ENCODE peak calls at places on chromosomes 5 and 9, in four cellular contexts. One of them, this sample, is unnamed.

GRCh38 chr9:125121156-125121555 is 22.2 kb downstream of the SCAI start:
- DNase-seq in SK-N-SH: no peak
- DNase-seq in K562: no peak
- DNase-seq in HepG2: peak
- DNase-seq in this sample: no peak

GRCh38 chr5:101894985-101895384 is 401.1 kb downstream of the SLCO4C1 start:
- DNase-seq in SK-N-SH: no peak
- DNase-seq in K562: no peak
- DNase-seq in HepG2: no peak
- DNase-seq in this sample: no peak

GRCh38 chr5:79936644-79937216 is 54.3 kb downstream of the MTX3 start:
- DNase-seq in SK-N-SH: no peak
- DNase-seq in K562: no peak
- DNase-seq in HepG2: no peak
- DNase-seq in this sample: no peak

GRCh38 chr9:22039258-22039657 is 30.2 kb upstream of the CDKN2B start:
- DNase-seq in SK-N-SH: no peak
- DNase-seq in K562: no peak
- DNase-seq in HepG2: peak
- DNase-seq in this sample: no peak

GRCh38 chr5:79886940-79887339 is 104.1 kb downstream of the MTX3 start:
- DNase-seq in SK-N-SH: no peak
- DNase-seq in K562: no peak
- DNase-seq in HepG2: no peak
- DNase-seq in this sample: peak

GRCh38 chr5:159819671-159820411 is 96.4 kb upstream of the ADRA1B start:
- DNase-seq in SK-N-SH: no peak
- DNase-seq in K562: no peak
- DNase-seq in HepG2: no peak
- DNase-seq in this sample: no peak

GRCh38 chr5:103469288-103470065 is 93.1 kb downstream of the NUDT12 start:
- DNase-seq in SK-N-SH: no peak
- DNase-seq in K562: no peak
- DNase-seq in HepG2: no peak
- DNase-seq in this sample: no peak

GRCh38 chr9:77820293-77820954 is 172.3 kb upstream of the GNA14 start:
- DNase-seq in SK-N-SH: no peak
- DNase-seq in K562: peak
- DNase-seq in HepG2: no peak
- DNase-seq in this sample: no peak

GRCh38 chr5:161078793-161079192 is 226.8 kb upstream of the ATP10B start:
- DNase-seq in SK-N-SH: no peak
- DNase-seq in K562: no peak
- DNase-seq in HepG2: no peak
- DNase-seq in this sample: no peak

GRCh38 chr5:135446615-135447014 is 533 bp downstream of the DCANP1 start:
- DNase-seq in SK-N-SH: no peak
- DNase-seq in K562: no peak
- DNase-seq in HepG2: no peak
- DNase-seq in this sample: no peak

GRCh38 chr9:77456829-77457437 is 191.2 kb downstream of the GNA14 start:
- DNase-seq in SK-N-SH: peak
- DNase-seq in K562: peak
- DNase-seq in HepG2: peak
- DNase-seq in this sample: no peak

GRCh38 chr9:97568461-97569275 is 64.5 kb downstream of the TSTD2 start:
- DNase-seq in SK-N-SH: no peak
- DNase-seq in K562: no peak
- DNase-seq in HepG2: no peak
- DNase-seq in this sample: no peak

GRCh38 chr5:38307845-38308244 is 49.5 kb downstream of the EGFLAM start:
- DNase-seq in SK-N-SH: no peak
- DNase-seq in K562: no peak
- DNase-seq in HepG2: no peak
- DNase-seq in this sample: no peak

GRCh38 chr9:134175291-134175807 is 11.0 kb upstream of the RNU6ATAC start:
- DNase-seq in SK-N-SH: peak
- DNase-seq in K562: peak
- DNase-seq in HepG2: no peak
- DNase-seq in this sample: no peak

GRCh38 chr9:129776938-129777768 is 24.3 kb upstream of the PTGES start:
- DNase-seq in SK-N-SH: peak
- DNase-seq in K562: peak
- DNase-seq in HepG2: peak
- DNase-seq in this sample: no peak

GRCh38 chr5:66324357-66324756 is 180.3 kb downstream of the SREK1 start:
- DNase-seq in SK-N-SH: no peak
- DNase-seq in K562: no peak
- DNase-seq in HepG2: no peak
- DNase-seq in this sample: no peak

GRCh38 chr9:38017149-38017884 is 51.7 kb downstream of the SHB start:
- DNase-seq in SK-N-SH: peak
- DNase-seq in K562: no peak
- DNase-seq in HepG2: no peak
- DNase-seq in this sample: no peak

GRCh38 chr9:93080406-93080805 is 15.6 kb upstream of the CARD19 start:
- DNase-seq in SK-N-SH: no peak
- DNase-seq in K562: no peak
- DNase-seq in HepG2: no peak
- DNase-seq in this sample: no peak
- TF ChIP-seq NFIC in SK-N-SH: no peak
- TF ChIP-seq NFIC in K562: no peak
- TF ChIP-seq NFIC in HepG2: no peak
- TF ChIP-seq NFIC in this sample: no peak

GRCh38 chr5:55674340-55674739 is 37.8 kb downstream of the SLC38A9 start:
- DNase-seq in SK-N-SH: no peak
- DNase-seq in K562: no peak
- DNase-seq in HepG2: peak
- DNase-seq in this sample: no peak

GRCh38 chr5:55668356-55668755 is 43.8 kb downstream of the SLC38A9 start:
- DNase-seq in SK-N-SH: no peak
- DNase-seq in K562: no peak
- DNase-seq in HepG2: no peak
- DNase-seq in this sample: no peak

GRCh38 chr5:55675119-55675518 is 37.0 kb downstream of the SLC38A9 start:
- DNase-seq in SK-N-SH: no peak
- DNase-seq in K562: no peak
- DNase-seq in HepG2: no peak
- DNase-seq in this sample: no peak

GRCh38 chr5:55671975-55672374 is 40.1 kb downstream of the SLC38A9 start:
- DNase-seq in SK-N-SH: no peak
- DNase-seq in K562: no peak
- DNase-seq in HepG2: no peak
- DNase-seq in this sample: no peak

GRCh38 chr5:55672477-55672911 is 39.6 kb downstream of the SLC38A9 start:
- DNase-seq in SK-N-SH: no peak
- DNase-seq in K562: no peak
- DNase-seq in HepG2: no peak
- DNase-seq in this sample: no peak
- TF ChIP-seq NFIC in SK-N-SH: no peak
- TF ChIP-seq NFIC in K562: no peak
- TF ChIP-seq NFIC in HepG2: no peak
- TF ChIP-seq NFIC in this sample: no peak

GRCh38 chr9:137040568-137040967 is 5.4 kb downstream of the NPDC1 start:
- DNase-seq in SK-N-SH: no peak
- DNase-seq in K562: peak
- DNase-seq in HepG2: no peak
- DNase-seq in this sample: no peak

GRCh38 chr9:137039611-137040366 is 6.2 kb downstream of the NPDC1 start:
- DNase-seq in SK-N-SH: no peak
- DNase-seq in K562: no peak
- DNase-seq in HepG2: no peak
- DNase-seq in this sample: no peak

GRCh38 chr9:137038916-137039315 is 7.0 kb upstream of the FUT7 start:
- DNase-seq in SK-N-SH: no peak
- DNase-seq in K562: no peak
- DNase-seq in HepG2: no peak
- DNase-seq in this sample: no peak

GRCh38 chr9:137042751-137043727 is 2.9 kb downstream of the NPDC1 start:
- DNase-seq in SK-N-SH: no peak
- DNase-seq in K562: peak
- DNase-seq in HepG2: no peak
- DNase-seq in this sample: no peak

GRCh38 chr9:137041134-137041533 is 4.8 kb downstream of the NPDC1 start:
- DNase-seq in SK-N-SH: no peak
- DNase-seq in K562: peak
- DNase-seq in HepG2: no peak
- DNase-seq in this sample: no peak
- TF ChIP-seq NFIC in SK-N-SH: no peak
- TF ChIP-seq NFIC in K562: no peak
- TF ChIP-seq NFIC in HepG2: no peak
- TF ChIP-seq NFIC in this sample: no peak

DNA sequence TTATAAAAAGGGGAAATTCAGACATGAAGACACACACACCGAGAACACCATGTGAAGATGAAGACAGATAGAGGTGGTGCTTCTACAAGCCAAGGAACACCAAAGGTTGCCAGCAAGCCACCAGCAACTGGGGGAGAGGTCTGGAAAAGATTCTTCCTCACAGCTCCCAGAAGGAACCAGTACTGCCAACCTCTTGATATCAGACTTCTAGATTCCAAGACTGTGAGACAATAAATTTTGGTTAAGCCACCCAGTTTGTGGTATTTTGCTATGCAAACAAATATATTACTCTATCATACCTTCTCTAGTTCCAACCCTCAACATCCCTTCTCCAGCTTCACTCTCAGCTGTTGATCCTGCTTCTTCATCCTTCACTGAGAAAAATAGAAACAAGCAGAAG is 451.1 kb downstream of the EBF1 start:
- DNase-seq in SK-N-SH: no peak
- DNase-seq in K562: no peak
- DNase-seq in HepG2: no peak
- DNase-seq in this sample: no peak
- TF ChIP-seq NFIC in SK-N-SH: no peak
- TF ChIP-seq NFIC in K562: no peak
- TF ChIP-seq NFIC in HepG2: no peak
- TF ChIP-seq NFIC in this sample: no peak

GRCh38 chr5:178836628-178837027 is 23.1 kb upstream of the ZNF354B start:
- DNase-seq in SK-N-SH: no peak
- DNase-seq in K562: no peak
- DNase-seq in HepG2: no peak
- DNase-seq in this sample: no peak

GRCh38 chr5:178839319-178839704 is 20.4 kb upstream of the ZNF354B start:
- DNase-seq in SK-N-SH: peak
- DNase-seq in K562: peak
- DNase-seq in HepG2: peak
- DNase-seq in this sample: no peak
- TF ChIP-seq NFIC in SK-N-SH: no peak
- TF ChIP-seq NFIC in K562: no peak
- TF ChIP-seq NFIC in HepG2: no peak
- TF ChIP-seq NFIC in this sample: no peak